ENCODE peak calls at places on chromosomes 7 and 10, in seven cellular contexts. T is GM23248, Q is activated T-cell treated with anti-CD3 and anti-CD28 coated beads for 4 hours, H is hepatocyte, O is HTR-8/SVneo, I is GM20000, P is sigmoid colon. F is an unnamed sample.

GRCh38 chr10:110041479-110041829 is 33.7 kb downstream of the ADD3 start:
- DNase-seq in T (no peak), Q (no peak), H (no peak), O (no peak), I (no peak), P (no peak), F (no peak)

GRCh38 chr7:47049234-47049774 is 532.6 kb downstream of the TNS3 start:
- DNase-seq in T (no peak), Q (no peak), H (no peak), O (no peak), I (no peak), P (no peak), F (no peak)

GRCh38 chr10:14588084-14588937 is 186.4 kb downstream of the FAM107B start:
- DNase-seq in T (peak; percentile 98), Q (no peak), H (peak; percentile 70), O (peak; percentile 53), I (peak; percentile 64), P (no peak), F (no peak)

GRCh38 chr7:96962221-96962620 is 43.1 kb upstream of the DLX6 start:
- DNase-seq in T (no peak), Q (no peak), H (no peak), O (no peak), I (no peak), P (no peak), F (no peak)

GRCh38 chr7:30918676-30919075 is 7.0 kb downstream of the AQP1 start:
- DNase-seq in T (no peak), Q (no peak), H (no peak), O (no peak), I (no peak), P (peak; percentile 54), F (no peak)

GRCh38 chr7:42170724-42171123 is 66.3 kb downstream of the GLI3 start:
- DNase-seq in T (peak; percentile 49), Q (no peak), H (no peak), O (no peak), I (no peak), P (no peak), F (no peak)

GRCh38 chr7:1742555-1743303 is 72.7 kb downstream of the ELFN1 start:
- DNase-seq in T (peak; percentile 51), Q (no peak), H (peak; percentile 60), O (peak; percentile 48), I (peak; percentile 83), P (no peak), F (peak; percentile 79)

GRCh38 chr10:24526085-24526649 is 197.5 kb downstream of the ARHGAP21 start:
- DNase-seq in T (no peak), Q (no peak), H (no peak), O (no peak), I (no peak), P (no peak), F (no peak)

GRCh38 chr10:33216661-33217427 is 117.6 kb downstream of the NRP1 start:
- DNase-seq in T (peak; percentile 53), Q (no peak), H (no peak), O (peak; percentile 49), I (no peak), P (no peak), F (no peak)

GRCh38 chr10:77565590-77566023 is 72.0 kb downstream of the KCNMA1 start:
- DNase-seq in T (no peak), Q (no peak), H (no peak), O (no peak), I (no peak), P (no peak), F (no peak)

GRCh38 chr10:92181575-92181974 is 109.3 kb downstream of the CPEB3 start:
- DNase-seq in T (peak; percentile 7), Q (no peak), H (peak; percentile 19), O (no peak), I (no peak), P (no peak), F (no peak)

GRCh38 chr7:102085223-102085772 is 201.4 kb upstream of the SH2B2 start:
- DNase-seq in T (no peak), Q (no peak), H (no peak), O (no peak), I (no peak), P (no peak), F (no peak)

GRCh38 chr7:127588019-127588696 is at the start of gene ARF5:
- DNase-seq in T (peak; percentile 93), Q (peak; percentile 87), H (peak; percentile 95), O (peak; percentile 80), I (peak; percentile 98), P (peak; percentile 95), F (peak; percentile 93)

GRCh38 chr10:43689007-43689491 is 40.4 kb upstream of the ZNF32 start:
- DNase-seq in T (no peak), Q (no peak), H (no peak), O (no peak), I (no peak), P (peak; percentile 63), F (no peak)

GRCh38 chr10:96752380-96752779 is 32.1 kb upstream of the PIK3AP1 start:
- DNase-seq in T (no peak), Q (no peak), H (no peak), O (no peak), I (no peak), P (no peak), F (no peak)

F was measured in mesothelial cell of epicardium.